ENCODE peak calls at places on chromosomes 12 and 14, in nine cellular contexts. R is HCT116, N is heart right ventricle, Y is transverse colon, H is osteoblast, B is cardiac fibroblast, D is NB4, K is lower leg skin, T is Panc1. X is an unnamed sample.

GRCh38 chr14:58703149-58703509 is 65.4 kb downstream of the DACT1 start:
- DNase-seq in R (no peak), N (no peak), Y (peak; percentile 35), H (no peak), B (no peak), D (no peak), K (no peak), T (no peak), X (no peak)

GRCh38 chr12:76763746-76764675 is at the start of gene ZDHHC17:
- DNase-seq in R (peak; percentile 78), N (peak; percentile 94), Y (peak; percentile 94), H (peak; percentile 97), B (peak; percentile 93), D (peak; percentile 98), K (peak; percentile 98), T (peak; percentile 54), X (peak; percentile 72)

GRCh38 chr14:22558221-22558913 is 30.7 kb downstream of the DAD1 start:
- DNase-seq in R (no peak), N (no peak), Y (no peak), H (peak; percentile 8), B (no peak), D (peak; percentile 36), K (no peak), T (no peak), X (no peak)

GRCh38 chr14:91143862-91144261 is 30.0 kb downstream of the DGLUCY start:
- DNase-seq in R (no peak), N (no peak), Y (no peak), H (peak; percentile 69), B (peak; percentile 18), D (no peak), K (no peak), T (no peak), X (no peak)

GRCh38 chr14:66206554-66206953 is 279.6 kb upstream of the CCDC196 start:
- DNase-seq in R (no peak), N (no peak), Y (no peak), H (no peak), B (no peak), D (peak; percentile 4), K (no peak), T (no peak), X (no peak)

GRCh38 chr12:20342111-20342510 is 26.2 kb upstream of the PDE3A start:
- DNase-seq in R (no peak), N (no peak), Y (no peak), H (no peak), B (peak; percentile 74), D (no peak), K (no peak), T (no peak), X (no peak)

GRCh38 chr12:51183349-51183748 is 10.4 kb upstream of the TFCP2 start:
- DNase-seq in R (no peak), N (no peak), Y (no peak), H (peak; percentile 75), B (no peak), D (no peak), K (no peak), T (no peak), X (no peak)

GRCh38 chr12:120470150-120470817 is 736 bp upstream of the SRSF9 start:
- DNase-seq in R (no peak), N (no peak), Y (no peak), H (no peak), B (peak; percentile 50), D (no peak), K (no peak), T (no peak), X (no peak)

GRCh38 chr14:95274283-95274682 is 45.4 kb downstream of the CLMN start:
- DNase-seq in R (no peak), N (no peak), Y (peak; percentile 76), H (no peak), B (no peak), D (no peak), K (peak; percentile 66), T (no peak), X (no peak)

GRCh38 chr14:49980027-49980426 is 87.1 kb downstream of the ARF6 start:
- DNase-seq in R (no peak), N (no peak), Y (no peak), H (no peak), B (no peak), D (no peak), K (no peak), T (no peak), X (no peak)

GRCh38 chr14:67280506-67280905 is 39.3 kb downstream of the PALS1 start:
- DNase-seq in R (no peak), N (no peak), Y (no peak), H (no peak), B (no peak), D (no peak), K (no peak), T (no peak), X (no peak)

GRCh38 chr12:111991946-111992345 is 21.0 kb downstream of the TMEM116 start:
- DNase-seq in R (no peak), N (no peak), Y (no peak), H (no peak), B (no peak), D (no peak), K (no peak), T (no peak), X (no peak)

GRCh38 chr12:111991535-111991934 is 21.4 kb downstream of the TMEM116 start:
- DNase-seq in R (no peak), N (no peak), Y (no peak), H (no peak), B (no peak), D (no peak), K (no peak), T (no peak), X (no peak)

GRCh38 chr12:111992464-111992863 is 20.5 kb downstream of the TMEM116 start:
- DNase-seq in R (no peak), N (no peak), Y (no peak), H (no peak), B (no peak), D (no peak), K (no peak), T (no peak), X (no peak)

GRCh38 chr12:111995782-111996480 is 17.0 kb downstream of the TMEM116 start:
- DNase-seq in R (no peak), N (no peak), Y (no peak), H (no peak), B (no peak), D (peak; percentile 71), K (no peak), T (no peak), X (no peak)

GRCh38 chr12:111993290-111994150 is 19.4 kb downstream of the TMEM116 start:
- DNase-seq in R (no peak), N (no peak), Y (no peak), H (no peak), B (no peak), D (peak; percentile 63), K (no peak), T (no peak), X (no peak)
- H3K4me3 ChIP-seq in R (no peak overlapping the region), N (no peak overlapping the region), Y (no peak overlapping the region), H (no peak overlapping the region), B (no peak overlapping the region), D (peak overlapping the region; percentile 43), K (no peak overlapping the region), T (no peak overlapping the region), X (no peak overlapping the region)

DNA sequence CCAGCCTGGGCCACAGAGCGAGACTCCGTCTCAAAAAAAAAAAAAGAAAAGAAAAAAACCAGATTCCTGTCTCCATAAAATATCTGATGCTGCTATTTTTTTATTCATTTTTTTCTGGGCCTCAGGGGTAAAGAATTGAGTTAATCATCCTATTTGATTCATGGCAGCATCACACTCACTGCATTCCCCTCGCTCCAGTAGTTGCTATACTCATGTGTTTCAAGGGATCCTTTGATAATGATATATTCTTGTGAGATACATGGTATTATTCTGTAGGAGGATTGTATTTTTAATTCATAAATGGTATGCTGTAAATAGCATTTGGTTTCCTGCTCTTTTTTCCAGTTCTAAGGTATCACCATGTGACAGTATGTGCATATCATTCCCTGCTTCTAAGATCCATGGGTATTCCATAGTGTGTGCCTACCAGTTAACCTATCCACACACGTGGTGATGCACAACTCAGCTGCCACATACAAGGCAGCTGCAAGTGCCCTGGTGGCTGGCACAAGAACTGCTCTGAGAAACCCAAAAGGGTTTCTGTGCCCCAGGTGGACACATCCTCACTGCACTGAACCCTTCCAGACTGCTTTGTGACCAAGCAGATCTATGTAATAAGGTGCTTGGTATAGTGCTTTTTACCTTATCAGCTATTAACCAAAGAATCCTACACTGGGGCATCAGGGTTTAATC is 74.7 kb downstream of the ZFP36L1 start:
- DNase-seq in R (peak; percentile 36), N (no peak), Y (no peak), H (peak; percentile 75), B (peak; percentile 65), D (no peak), K (peak; percentile 70), T (no peak), X (no peak)
- TF ChIP-seq CTCF in R (no peak), N (no peak), Y (peak; percentile 54), H (peak; percentile 53), B (peak; percentile 44), D (no peak), K (no peak), T (peak; percentile 37), X (peak; percentile 63)

GRCh38 chr14:81398196-81398891 is 1.8 kb downstream of the STON2 start:
- DNase-seq in R (no peak), N (no peak), Y (no peak), H (no peak), B (no peak), D (no peak), K (no peak), T (no peak), X (no peak)

GRCh38 chr14:81400202-81400678 is at the start of gene STON2:
- DNase-seq in R (peak; percentile 54), N (no peak), Y (peak; percentile 69), H (peak; percentile 57), B (peak; percentile 70), D (peak; percentile 67), K (peak; percentile 87), T (no peak), X (no peak)

GRCh38 chr14:81401420-81402122 is 1.4 kb upstream of the STON2 start:
- DNase-seq in R (peak; percentile 47), N (no peak), Y (no peak), H (peak; percentile 80), B (peak; percentile 95), D (peak; percentile 72), K (no peak), T (no peak), X (no peak)

GRCh38 chr14:81402123-81402495 is 2.0 kb upstream of the STON2 start:
- DNase-seq in R (no peak), N (no peak), Y (no peak), H (peak; percentile 72), B (peak; percentile 49), D (peak; percentile 37), K (no peak), T (no peak), X (no peak)

GRCh38 chr14:81400852-81401251 is 728 bp upstream of the STON2 start:
- DNase-seq in R (peak; percentile 54), N (no peak), Y (peak; percentile 72), H (peak; percentile 66), B (peak; percentile 99), D (peak; percentile 51), K (peak; percentile 96), T (no peak), X (no peak)
- H3K4me3 ChIP-seq in R (no peak overlapping the region), N (no peak overlapping the region), Y (no peak overlapping the region), H (peak overlapping the region; percentile 27), B (no peak overlapping the region), D (no peak overlapping the region), K (no peak overlapping the region), T (no peak overlapping the region), X (no peak overlapping the region)

DNA sequence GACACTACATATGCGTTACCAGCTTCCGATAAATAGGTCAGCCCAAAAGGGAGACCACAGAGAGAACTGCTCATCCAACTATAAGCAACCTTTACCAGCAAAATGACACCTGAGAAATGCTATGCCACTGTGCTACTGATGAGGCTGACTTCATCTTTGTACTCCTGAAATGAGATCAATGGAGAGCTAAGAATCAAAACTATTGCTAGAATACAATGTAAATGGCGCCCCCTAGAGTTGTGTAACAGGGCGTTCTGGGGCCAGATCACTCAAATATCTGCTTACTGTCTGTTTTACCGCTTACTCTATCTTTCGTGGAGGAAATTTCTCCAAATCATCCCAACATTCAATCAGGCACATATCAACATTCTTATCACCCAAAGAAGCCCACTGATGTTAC is 4.6 kb downstream of the ZNF384 start:
- DNase-seq in R (peak; percentile 24), N (no peak), Y (no peak), H (no peak), B (peak; percentile 52), D (peak; percentile 75), K (no peak), T (no peak), X (no peak)
- TF ChIP-seq CTCF in R (peak; percentile 52), N (peak; percentile 21), Y (peak; percentile 49), H (peak; percentile 53), B (peak; percentile 44), D (peak; percentile 57), K (no peak), T (peak; percentile 75), X (peak; percentile 54)

X was measured in GM12864.